ENCODE peak calls at places on chromosomes 13 and 19, in four cellular contexts. One of them, this sample, is unnamed.

GRCh38 chr19:5691205-5691929 is 1.3 kb downstream of the RPL36 start:
- DNase-seq in mucosa of gallbladder: no peak
- DNase-seq in activated T-helper 1 cell treated with anti-CD3 and anti-CD28 coated beads, Interleukin-12 subunit alpha, Interleukin-12 subunit beta, Interleukin-2, Interleukin-4 antibody, amounts not matched to agents 30 ng/mL and 10 ng/mL and 1 ng/mL, durations not matched to agents 14 hours and 24 hours and 36 hours: no peak
- DNase-seq in mucosa of descending colon: peak
- DNase-seq in this sample: peak

GRCh38 chr19:19615086-19615485 is 3.4 kb downstream of the PBX4 start:
- DNase-seq in activated T-helper 1 cell treated with anti-CD3 and anti-CD28 coated beads, Interleukin-12 subunit alpha, Interleukin-12 subunit beta, Interleukin-2, Interleukin-4 antibody, amounts not matched to agents 30 ng/mL and 10 ng/mL and 1 ng/mL, durations not matched to agents 14 hours and 24 hours and 36 hours: no peak
- DNase-seq in mucosa of descending colon: no peak
- DNase-seq in mucosa of gallbladder: no peak
- DNase-seq in this sample: no peak

GRCh38 chr19:21947775-21948174 is 63.0 kb downstream of the ZNF208 start:
- DNase-seq in mucosa of gallbladder: no peak
- DNase-seq in mucosa of descending colon: no peak
- DNase-seq in activated T-helper 1 cell treated with anti-CD3 and anti-CD28 coated beads, Interleukin-12 subunit alpha, Interleukin-12 subunit beta, Interleukin-2, Interleukin-4 antibody, amounts not matched to agents 30 ng/mL and 10 ng/mL and 1 ng/mL, durations not matched to agents 14 hours and 24 hours and 36 hours: no peak
- DNase-seq in this sample: no peak

GRCh38 chr13:93398167-93398566 is 171.6 kb downstream of the GPC6 start:
- DNase-seq in mucosa of gallbladder: no peak
- DNase-seq in mucosa of descending colon: no peak
- DNase-seq in activated T-helper 1 cell treated with anti-CD3 and anti-CD28 coated beads, Interleukin-12 subunit alpha, Interleukin-12 subunit beta, Interleukin-2, Interleukin-4 antibody, amounts not matched to agents 30 ng/mL and 10 ng/mL and 1 ng/mL, durations not matched to agents 14 hours and 24 hours and 36 hours: no peak
- DNase-seq in this sample: no peak

GRCh38 chr19:45800009-45800553 is 7.4 kb upstream of the DMWD start:
- DNase-seq in activated T-helper 1 cell treated with anti-CD3 and anti-CD28 coated beads, Interleukin-12 subunit alpha, Interleukin-12 subunit beta, Interleukin-2, Interleukin-4 antibody, amounts not matched to agents 30 ng/mL and 10 ng/mL and 1 ng/mL, durations not matched to agents 14 hours and 24 hours and 36 hours: no peak
- DNase-seq in mucosa of descending colon: no peak
- DNase-seq in mucosa of gallbladder: no peak
- DNase-seq in this sample: no peak

GRCh38 chr13:79434578-79434977 is 28.5 kb upstream of the RBM26 start:
- DNase-seq in mucosa of gallbladder: no peak
- DNase-seq in activated T-helper 1 cell treated with anti-CD3 and anti-CD28 coated beads, Interleukin-12 subunit alpha, Interleukin-12 subunit beta, Interleukin-2, Interleukin-4 antibody, amounts not matched to agents 30 ng/mL and 10 ng/mL and 1 ng/mL, durations not matched to agents 14 hours and 24 hours and 36 hours: no peak
- DNase-seq in mucosa of descending colon: no peak
- DNase-seq in this sample: no peak

GRCh38 chr13:111587249-111587648 is 266.8 kb downstream of the TEX29 start:
- DNase-seq in activated T-helper 1 cell treated with anti-CD3 and anti-CD28 coated beads, Interleukin-12 subunit alpha, Interleukin-12 subunit beta, Interleukin-2, Interleukin-4 antibody, amounts not matched to agents 30 ng/mL and 10 ng/mL and 1 ng/mL, durations not matched to agents 14 hours and 24 hours and 36 hours: no peak
- DNase-seq in mucosa of gallbladder: no peak
- DNase-seq in mucosa of descending colon: no peak
- DNase-seq in this sample: no peak

GRCh38 chr13:95288899-95289500 is 12.3 kb downstream of the ABCC4 start:
- DNase-seq in activated T-helper 1 cell treated with anti-CD3 and anti-CD28 coated beads, Interleukin-12 subunit alpha, Interleukin-12 subunit beta, Interleukin-2, Interleukin-4 antibody, amounts not matched to agents 30 ng/mL and 10 ng/mL and 1 ng/mL, durations not matched to agents 14 hours and 24 hours and 36 hours: no peak
- DNase-seq in mucosa of descending colon: no peak
- DNase-seq in mucosa of gallbladder: no peak
- DNase-seq in this sample: no peak

GRCh38 chr19:57633832-57634131 is 814 bp downstream of the ZNF211 start:
- DNase-seq in mucosa of gallbladder: no peak
- DNase-seq in activated T-helper 1 cell treated with anti-CD3 and anti-CD28 coated beads, Interleukin-12 subunit alpha, Interleukin-12 subunit beta, Interleukin-2, Interleukin-4 antibody, amounts not matched to agents 30 ng/mL and 10 ng/mL and 1 ng/mL, durations not matched to agents 14 hours and 24 hours and 36 hours: no peak
- DNase-seq in mucosa of descending colon: no peak
- DNase-seq in this sample: no peak

GRCh38 chr19:4829001-4829712 is 2.4 kb downstream of the TICAM1 start:
- DNase-seq in activated T-helper 1 cell treated with anti-CD3 and anti-CD28 coated beads, Interleukin-12 subunit alpha, Interleukin-12 subunit beta, Interleukin-2, Interleukin-4 antibody, amounts not matched to agents 30 ng/mL and 10 ng/mL and 1 ng/mL, durations not matched to agents 14 hours and 24 hours and 36 hours: no peak
- DNase-seq in mucosa of descending colon: no peak
- DNase-seq in mucosa of gallbladder: peak
- DNase-seq in this sample: no peak

GRCh38 chr19:15863272-15863671 is 34.6 kb downstream of the CYP4F2 start:
- DNase-seq in mucosa of gallbladder: no peak
- DNase-seq in mucosa of descending colon: no peak
- DNase-seq in activated T-helper 1 cell treated with anti-CD3 and anti-CD28 coated beads, Interleukin-12 subunit alpha, Interleukin-12 subunit beta, Interleukin-2, Interleukin-4 antibody, amounts not matched to agents 30 ng/mL and 10 ng/mL and 1 ng/mL, durations not matched to agents 14 hours and 24 hours and 36 hours: no peak
- DNase-seq in this sample: no peak

GRCh38 chr19:32649751-32650150 is 25.2 kb downstream of the ANKRD27 start:
- DNase-seq in mucosa of descending colon: no peak
- DNase-seq in activated T-helper 1 cell treated with anti-CD3 and anti-CD28 coated beads, Interleukin-12 subunit alpha, Interleukin-12 subunit beta, Interleukin-2, Interleukin-4 antibody, amounts not matched to agents 30 ng/mL and 10 ng/mL and 1 ng/mL, durations not matched to agents 14 hours and 24 hours and 36 hours: no peak
- DNase-seq in mucosa of gallbladder: no peak
- DNase-seq in this sample: no peak

GRCh38 chr19:1183543-1184172 is 9.6 kb upstream of the SBNO2 start:
- DNase-seq in mucosa of descending colon: peak
- DNase-seq in activated T-helper 1 cell treated with anti-CD3 and anti-CD28 coated beads, Interleukin-12 subunit alpha, Interleukin-12 subunit beta, Interleukin-2, Interleukin-4 antibody, amounts not matched to agents 30 ng/mL and 10 ng/mL and 1 ng/mL, durations not matched to agents 14 hours and 24 hours and 36 hours: no peak
- DNase-seq in mucosa of gallbladder: peak
- DNase-seq in this sample: no peak